ENCODE peak calls at places on chromosomes 16 and 17, in four cellular contexts. One of them, this sample, is unnamed.

GRCh38 chr16:47045459-47045858 is 72.0 kb upstream of the DNAJA2 start:
- DNase-seq in AG10803: no peak
- DNase-seq in AG09309: no peak
- DNase-seq in mucosa of descending colon: no peak
- DNase-seq in this sample: no peak

GRCh38 chr17:82241183-82241925 is 12.5 kb downstream of the SLC16A3 start:
- DNase-seq in AG10803: peak; percentile 69
- DNase-seq in AG09309: no peak
- DNase-seq in mucosa of descending colon: peak; percentile 70
- DNase-seq in this sample: no peak

GRCh38 chr17:57234252-57235092 is 21.9 kb upstream of the MSI2 start:
- DNase-seq in AG10803: no peak
- DNase-seq in AG09309: no peak
- DNase-seq in mucosa of descending colon: no peak
- DNase-seq in this sample: no peak

GRCh38 chr16:27737513-27737912 is 187.6 kb downstream of the KATNIP start:
- DNase-seq in AG10803: no peak
- DNase-seq in AG09309: no peak
- DNase-seq in mucosa of descending colon: peak; percentile 5
- DNase-seq in this sample: no peak

GRCh38 chr17:685006-685405 is 29.6 kb downstream of the VPS53 start:
- DNase-seq in AG10803: no peak
- DNase-seq in AG09309: no peak
- DNase-seq in mucosa of descending colon: no peak
- DNase-seq in this sample: no peak

GRCh38 chr16:87129771-87130170 is 187.4 kb downstream of the C16orf95 start:
- DNase-seq in AG10803: no peak
- DNase-seq in AG09309: no peak
- DNase-seq in mucosa of descending colon: no peak
- DNase-seq in this sample: no peak

GRCh38 chr17:73003487-73003886 is 89.0 kb downstream of the SLC39A11 start:
- DNase-seq in AG10803: no peak
- DNase-seq in AG09309: no peak
- DNase-seq in mucosa of descending colon: no peak
- DNase-seq in this sample: no peak

GRCh38 chr17:48628641-48629410 is 2.7 kb upstream of the HOXB9 start:
- DNase-seq in AG10803: no peak
- DNase-seq in AG09309: no peak
- DNase-seq in mucosa of descending colon: peak; percentile 42
- DNase-seq in this sample: no peak

GRCh38 chr16:31700200-31700529 is 172.5 kb downstream of the AHSP start:
- DNase-seq in AG10803: no peak
- DNase-seq in AG09309: no peak
- DNase-seq in mucosa of descending colon: no peak
- DNase-seq in this sample: no peak

GRCh38 chr16:56610609-56611111 is 2.3 kb downstream of the MT2A start:
- DNase-seq in AG10803: peak; percentile 54
- DNase-seq in AG09309: peak; percentile 60
- DNase-seq in mucosa of descending colon: peak; percentile 32
- DNase-seq in this sample: no peak

GRCh38 chr17:71437176-71437575 is 683.6 kb upstream of the SOX9 start:
- DNase-seq in AG10803: peak; percentile 35
- DNase-seq in AG09309: no peak
- DNase-seq in mucosa of descending colon: no peak
- DNase-seq in this sample: no peak

GRCh38 chr16:49023095-49023494 is 258.5 kb downstream of the CBLN1 start:
- DNase-seq in AG10803: peak; percentile 31
- DNase-seq in AG09309: no peak
- DNase-seq in mucosa of descending colon: no peak
- DNase-seq in this sample: no peak

GRCh38 chr17:76405967-76406647 is 21.7 kb downstream of the SPHK1 start:
- DNase-seq in AG10803: no peak
- DNase-seq in AG09309: no peak
- DNase-seq in mucosa of descending colon: peak; percentile 46
- DNase-seq in this sample: no peak

GRCh38 chr17:75720656-75721462 is at the start of gene ITGB4:
- DNase-seq in AG10803: no peak
- DNase-seq in AG09309: no peak
- DNase-seq in mucosa of descending colon: peak; percentile 92
- DNase-seq in this sample: peak; percentile 76

GRCh38 chr17:391850-392249 is 39.2 kb upstream of the RPH3AL start:
- DNase-seq in AG10803: no peak
- DNase-seq in AG09309: no peak
- DNase-seq in mucosa of descending colon: no peak
- DNase-seq in this sample: no peak

DNA sequence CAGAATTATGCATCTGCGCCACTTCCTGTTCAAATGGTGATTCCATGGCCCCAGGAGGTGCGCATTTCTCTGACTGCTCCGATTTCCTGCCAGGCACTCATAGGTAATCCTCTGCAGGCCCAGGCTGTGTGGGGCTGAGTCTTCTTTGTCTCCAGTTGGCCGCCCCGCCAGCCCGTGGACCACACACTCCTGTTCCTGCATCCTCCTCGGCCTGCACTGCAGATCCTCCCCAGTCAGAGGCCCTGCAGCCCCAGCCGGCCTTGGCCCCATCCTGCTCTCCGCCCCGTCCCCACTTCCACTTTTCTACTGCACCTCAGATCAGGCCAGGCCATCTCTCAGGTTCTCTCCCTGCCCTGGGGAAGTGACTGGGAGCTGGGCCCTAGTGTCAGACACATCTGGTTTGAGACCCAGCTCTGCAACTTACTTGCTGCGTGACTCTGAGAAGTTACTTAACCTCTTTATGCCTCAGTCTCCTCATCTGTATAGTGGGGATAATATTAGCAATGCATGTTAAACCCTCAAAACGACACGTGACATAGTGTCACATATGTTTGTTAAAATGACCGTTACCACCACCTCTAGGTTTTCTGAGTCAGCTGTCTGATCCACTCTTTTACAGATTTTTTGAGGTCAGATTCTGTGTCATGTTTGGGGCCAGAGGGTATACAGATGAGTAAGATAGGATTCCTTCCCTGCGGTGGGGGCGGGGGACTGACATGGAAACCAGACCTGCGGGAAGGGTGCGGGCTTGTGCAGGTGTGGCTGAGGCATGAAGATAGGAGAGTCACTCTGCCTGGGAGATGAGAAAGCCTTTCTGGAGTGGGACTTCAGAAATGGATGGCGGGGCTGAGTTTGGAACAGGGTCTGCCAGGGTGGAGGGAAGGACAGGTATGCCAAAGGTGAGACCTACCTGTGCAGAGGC is 12.8 kb downstream of the RAB11FIP4 start:
- DNase-seq in AG10803: no peak
- DNase-seq in AG09309: no peak
- DNase-seq in mucosa of descending colon: no peak
- DNase-seq in this sample: no peak
- TF ChIP-seq CTCF in AG10803: no peak
- TF ChIP-seq CTCF in AG09309: no peak
- TF ChIP-seq CTCF in mucosa of descending colon: no peak
- TF ChIP-seq CTCF in this sample: no peak

GRCh38 chr16:22183901-22184614 is 21.8 kb downstream of the SDR42E2 start:
- DNase-seq in AG10803: no peak
- DNase-seq in AG09309: no peak
- DNase-seq in mucosa of descending colon: no peak
- DNase-seq in this sample: no peak
- TF ChIP-seq CTCF in AG10803: peak; percentile 19
- TF ChIP-seq CTCF in AG09309: peak; percentile 33
- TF ChIP-seq CTCF in mucosa of descending colon: no peak
- TF ChIP-seq CTCF in this sample: peak; percentile 22

GRCh38 chr17:12252442-12252841 is 231.8 kb downstream of the MAP2K4 start:
- DNase-seq in AG10803: no peak
- DNase-seq in AG09309: no peak
- DNase-seq in mucosa of descending colon: no peak
- DNase-seq in this sample: no peak

GRCh38 chr17:12257176-12257575 is 236.5 kb downstream of the MAP2K4 start:
- DNase-seq in AG10803: no peak
- DNase-seq in AG09309: no peak
- DNase-seq in mucosa of descending colon: no peak
- DNase-seq in this sample: no peak

GRCh38 chr17:12254460-12254859 is 233.8 kb downstream of the MAP2K4 start:
- DNase-seq in AG10803: no peak
- DNase-seq in AG09309: no peak
- DNase-seq in mucosa of descending colon: no peak
- DNase-seq in this sample: no peak

GRCh38 chr17:12261354-12261753 is 240.7 kb downstream of the MAP2K4 start:
- DNase-seq in AG10803: no peak
- DNase-seq in AG09309: no peak
- DNase-seq in mucosa of descending colon: no peak
- DNase-seq in this sample: no peak

GRCh38 chr17:12256380-12256995 is 235.8 kb downstream of the MAP2K4 start:
- DNase-seq in AG10803: peak; percentile 65
- DNase-seq in AG09309: peak; percentile 43
- DNase-seq in mucosa of descending colon: no peak
- DNase-seq in this sample: no peak
- TF ChIP-seq CTCF in AG10803: peak; percentile 81
- TF ChIP-seq CTCF in AG09309: peak; percentile 72
- TF ChIP-seq CTCF in mucosa of descending colon: peak; percentile 41
- TF ChIP-seq CTCF in this sample: peak; percentile 92

GRCh38 chr16:23516366-23517137 is 6.3 kb upstream of the GGA2 start:
- DNase-seq in AG10803: peak; percentile 30
- DNase-seq in AG09309: no peak
- DNase-seq in mucosa of descending colon: no peak
- DNase-seq in this sample: no peak
- TF ChIP-seq CTCF in AG10803: no peak
- TF ChIP-seq CTCF in AG09309: no peak
- TF ChIP-seq CTCF in mucosa of descending colon: no peak
- TF ChIP-seq CTCF in this sample: no peak

GRCh38 chr17:58344791-58345157 is 7.2 kb downstream of the SUPT4H1 start:
- DNase-seq in AG10803: no peak
- DNase-seq in AG09309: no peak
- DNase-seq in mucosa of descending colon: no peak
- DNase-seq in this sample: no peak
- TF ChIP-seq CTCF in AG10803: no peak
- TF ChIP-seq CTCF in AG09309: no peak
- TF ChIP-seq CTCF in mucosa of descending colon: no peak
- TF ChIP-seq CTCF in this sample: no peak

DNA sequence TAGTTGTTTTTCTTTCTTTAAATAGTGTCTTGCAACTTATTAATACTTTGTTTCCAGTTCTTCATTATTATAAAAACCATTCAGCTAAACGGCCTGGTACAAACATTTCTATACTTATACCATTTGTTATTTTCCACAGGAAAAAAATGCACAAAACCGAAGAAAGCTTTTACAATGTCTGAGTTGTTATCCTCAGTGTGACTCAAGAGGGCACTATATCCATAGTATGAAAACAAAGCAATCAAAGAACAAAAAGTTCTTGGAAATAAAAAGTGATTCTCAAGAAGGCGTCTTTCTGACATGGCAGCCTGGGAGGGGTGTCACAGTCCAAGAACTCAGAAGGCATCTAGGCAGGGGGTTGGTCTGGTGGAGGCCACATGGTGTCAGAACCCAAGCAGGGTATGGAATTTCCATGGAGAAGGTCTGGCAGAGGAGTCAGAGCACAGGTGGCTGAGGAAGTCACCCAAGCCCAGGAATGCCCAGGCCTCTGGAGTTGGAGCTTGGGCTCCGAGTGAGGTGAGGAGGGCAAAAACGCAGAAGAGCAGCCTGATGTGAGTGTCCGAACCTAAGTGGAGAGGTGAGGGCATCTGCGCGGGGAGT is 70.9 kb upstream of the ATP2A3 start:
- DNase-seq in AG10803: no peak
- DNase-seq in AG09309: no peak
- DNase-seq in mucosa of descending colon: no peak
- DNase-seq in this sample: no peak
- TF ChIP-seq CTCF in AG10803: no peak
- TF ChIP-seq CTCF in AG09309: no peak
- TF ChIP-seq CTCF in mucosa of descending colon: no peak
- TF ChIP-seq CTCF in this sample: no peak

GRCh38 chr17:45132302-45132568 is at the start of gene PLCD3:
- DNase-seq in AG10803: no peak
- DNase-seq in AG09309: no peak
- DNase-seq in mucosa of descending colon: no peak
- DNase-seq in this sample: no peak

GRCh38 chr17:45131294-45131615 is 1.1 kb downstream of the PLCD3 start:
- DNase-seq in AG10803: no peak
- DNase-seq in AG09309: no peak
- DNase-seq in mucosa of descending colon: no peak
- DNase-seq in this sample: no peak

GRCh38 chr17:45132569-45133463 is 501 bp upstream of the PLCD3 start:
- DNase-seq in AG10803: peak; percentile 77
- DNase-seq in AG09309: no peak
- DNase-seq in mucosa of descending colon: peak; percentile 91
- DNase-seq in this sample: peak; percentile 67

GRCh38 chr17:45130640-45131293 is 1.5 kb downstream of the PLCD3 start:
- DNase-seq in AG10803: no peak
- DNase-seq in AG09309: no peak
- DNase-seq in mucosa of descending colon: peak; percentile 58
- DNase-seq in this sample: no peak

DNA sequence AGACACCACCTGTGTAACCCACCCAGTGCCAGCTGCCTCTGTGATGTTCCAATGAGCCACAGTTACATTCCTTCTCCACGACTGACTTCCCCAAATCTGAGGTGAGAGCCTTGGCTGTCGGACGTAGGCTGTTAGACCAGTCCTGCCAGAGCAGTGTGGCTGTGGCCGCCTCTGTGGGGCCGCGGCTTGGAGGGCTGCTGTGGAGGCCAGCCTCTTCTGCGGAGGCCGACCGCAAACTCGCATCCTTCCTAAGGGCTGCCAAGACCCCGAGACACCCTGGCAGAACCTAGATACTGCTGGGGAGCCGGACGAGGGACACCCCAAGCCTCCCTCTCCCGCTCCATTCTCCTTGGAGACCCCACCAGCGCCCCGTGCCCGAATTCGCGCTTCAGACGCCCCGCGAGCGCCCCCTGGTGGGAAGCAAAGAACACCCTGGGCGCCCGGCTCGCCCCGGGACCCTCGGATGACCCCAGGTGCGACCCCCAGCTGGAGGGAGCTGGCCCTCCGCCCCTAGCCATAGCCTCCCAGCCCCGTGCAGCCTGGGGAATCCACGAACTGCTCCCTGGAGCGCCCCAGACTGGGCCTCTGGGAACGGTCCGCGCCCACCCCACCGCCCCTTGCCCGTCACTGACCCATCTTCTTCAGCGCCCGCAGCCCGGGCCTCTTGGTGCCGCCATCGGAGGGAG is 556 bp downstream of the PLCD3 start:
- DNase-seq in AG10803: no peak
- DNase-seq in AG09309: no peak
- DNase-seq in mucosa of descending colon: peak; percentile 81
- DNase-seq in this sample: peak; percentile 71
- TF ChIP-seq CTCF in AG10803: peak; percentile 66
- TF ChIP-seq CTCF in AG09309: peak; percentile 85
- TF ChIP-seq CTCF in mucosa of descending colon: peak; percentile 76
- TF ChIP-seq CTCF in this sample: peak; percentile 95

This sample was measured in progenitor cell of endocrine pancreas.